ENCODE peak calls at places on chromosomes 5 and 9, in seven cellular contexts. J is CMK; D is COR-L47; V is fibroblast of the conjunctiva; O is putamen; H is CD4-positive, alpha-beta memory T cell; P is naive thymus-derived CD8-positive, alpha-beta T cell. N is an unnamed sample.

GRCh38 chr5:149578896-149579295 is 2.4 kb upstream of the ARHGEF37 start:
- DNase-seq in H (no peak), P (no peak), J (no peak), D (no peak), V (no peak), O (no peak), N (no peak)

GRCh38 chr5:148393390-148393741 is 9.6 kb downstream of the FBXO38 start:
- DNase-seq in H (no peak), D (peak), J (no peak), V (no peak), O (no peak), P (no peak), N (no peak)

GRCh38 chr9:33455952-33456351 is 8.6 kb upstream of the AQP3 start:
- DNase-seq in D (no peak), P (no peak), V (no peak), J (no peak), O (no peak), H (no peak), N (no peak)

GRCh38 chr5:124755565-124755964 is 9.1 kb upstream of the ZNF608 start:
- DNase-seq in P (no peak), O (peak), V (no peak), H (no peak), J (no peak), D (peak), N (no peak)

GRCh38 chr9:91159664-91160121 is 202.0 kb downstream of the AUH start:
- DNase-seq in H (no peak), O (no peak), P (no peak), D (no peak), V (no peak), J (no peak), N (no peak)

GRCh38 chr5:14201325-14202061 is 58.4 kb downstream of the TRIO start:
- DNase-seq in O (no peak), H (no peak), V (no peak), P (no peak), D (no peak), J (no peak), N (no peak)

GRCh38 chr9:70484232-70485130 is 70.0 kb upstream of the KLF9 start:
- DNase-seq in O (peak), D (peak), V (peak), H (peak), P (no peak), J (peak), N (peak)

GRCh38 chr9:86500667-86501435 is 146.6 kb upstream of the TUT7 start:
- DNase-seq in O (no peak), D (no peak), P (no peak), V (peak), J (no peak), H (no peak), N (no peak)

GRCh38 chr9:83596899-83597504 is 25.9 kb upstream of the IDNK start:
- DNase-seq in P (no peak), D (peak), V (peak), H (no peak), J (no peak), O (no peak), N (peak)

GRCh38 chr5:26894719-26895263 is 143.6 kb downstream of the CDH9 start:
- DNase-seq in D (no peak), H (no peak), V (no peak), P (no peak), O (no peak), J (no peak), N (no peak)

GRCh38 chr9:130488621-130489330 is 44.0 kb downstream of the ASS1 start:
- DNase-seq in D (no peak), H (no peak), V (no peak), P (no peak), J (no peak), O (no peak), N (no peak)

GRCh38 chr9:110669439-110669838 is 848 bp downstream of the MUSK start:
- DNase-seq in J (no peak), D (no peak), H (no peak), P (no peak), O (no peak), V (no peak), N (no peak)

GRCh38 chr5:149452007-149452664 is 73.0 kb upstream of the IL17B start:
- DNase-seq in J (peak), O (no peak), D (no peak), V (no peak), P (no peak), H (no peak), N (no peak)

GRCh38 chr5:177531209-177531940 is 14.6 kb upstream of the DDX41 start:
- DNase-seq in P (no peak), O (no peak), H (no peak), V (no peak), J (no peak), D (no peak), N (no peak)

GRCh38 chr9:89325733-89326132 is 7.4 kb downstream of the SECISBP2 start:
- DNase-seq in D (no peak), O (no peak), J (no peak), P (no peak), V (no peak), H (no peak), N (no peak)

GRCh38 chr5:114208120-114208519 is 153.8 kb upstream of the KCNN2 start:
- DNase-seq in P (no peak), H (no peak), J (no peak), V (no peak), O (no peak), D (no peak), N (no peak)

GRCh38 chr5:5419291-5420210 is 2.9 kb upstream of the ICE1 start:
- DNase-seq in J (peak), O (peak), D (peak), H (no peak), V (peak), P (no peak), N (no peak)

GRCh38 chr9:134187110-134187531 is 22.8 kb upstream of the RNU6ATAC start:
- DNase-seq in J (no peak), D (no peak), P (no peak), V (no peak), H (no peak), O (no peak), N (no peak)

GRCh38 chr9:87337335-87338074 is 160.2 kb upstream of the DAPK1 start:
- DNase-seq in P (no peak), D (no peak), O (peak), J (no peak), H (no peak), V (no peak), N (no peak)

GRCh38 chr5:82661462-82661861 is 383.3 kb upstream of the RPS23 start:
- DNase-seq in P (no peak), D (no peak), J (no peak), H (no peak), V (no peak), O (no peak), N (no peak)

GRCh38 chr5:168726342-168726741 is 147.2 kb upstream of the PANK3 start:
- DNase-seq in P (no peak), H (no peak), D (no peak), J (no peak), O (no peak), V (no peak), N (no peak)

GRCh38 chr9:135215571-135216161 is 128.2 kb downstream of the OLFM1 start:
- DNase-seq in P (no peak), D (no peak), J (no peak), H (no peak), O (no peak), V (no peak), N (no peak)

GRCh38 chr5:27479859-27480258 is 441.5 kb upstream of the CDH9 start:
- DNase-seq in H (no peak), P (no peak), O (no peak), V (no peak), J (no peak), D (no peak), N (no peak)

GRCh38 chr9:135186248-135187164 is 99.0 kb downstream of the OLFM1 start:
- DNase-seq in D (no peak), O (peak), P (no peak), J (no peak), H (no peak), V (no peak), N (no peak)

GRCh38 chr5:68407312-68408239 is 192.0 kb downstream of the PIK3R1 start:
- DNase-seq in H (no peak), D (no peak), V (no peak), J (no peak), P (no peak), O (no peak), N (no peak)

GRCh38 chr5:172593306-172593705 is 47.8 kb upstream of the NEURL1B start:
- DNase-seq in P (no peak), J (no peak), O (no peak), H (no peak), D (no peak), V (no peak), N (no peak)

GRCh38 chr5:177431317-177432142 is 5.1 kb downstream of the GRK6 start:
- DNase-seq in J (no peak), O (no peak), V (no peak), D (no peak), P (peak), H (peak), N (peak)

GRCh38 chr5:123528878-123529277 is 16.9 kb downstream of the CSNK1G3 start:
- DNase-seq in P (no peak), H (no peak), O (no peak), V (no peak), J (no peak), D (no peak), N (no peak)

GRCh38 chr9:38650564-38650963 is 30.2 kb upstream of the ANKRD18A start:
- DNase-seq in D (no peak), O (no peak), H (no peak), V (no peak), J (no peak), P (no peak), N (no peak)